ENCODE peak calls at places on chromosomes 1 and 21, in four cellular contexts. D, X, G and O are unnamed samples. For H3K4me1, the result is how much of the 10 kb centered on the place peaks cover.

GRCh38 chr1:175209493-175209921 is 16.9 kb upstream of the KIAA0040 start:
- DNase-seq in D (no peak), X (no peak), G (no peak), O (no peak)

GRCh38 chr1:224763126-224763764 is 147.1 kb downstream of the CNIH3 start:
- DNase-seq in D (no peak), X (no peak), G (no peak), O (no peak)

GRCh38 chr1:14945132-14946010 is 208.2 kb upstream of the TMEM51 start:
- DNase-seq in D (no peak), X (peak), G (no peak), O (no peak)

GRCh38 chr1:218330043-218330623 is 15.0 kb upstream of the TGFB2 start:
- DNase-seq in D (no peak), X (no peak), G (peak), O (no peak)

GRCh38 chr1:165773324-165773965 is 4.8 kb upstream of the TMCO1 start:
- DNase-seq in D (no peak), X (no peak), G (no peak), O (no peak)

GRCh38 chr1:231312389-231312788 is 25.3 kb downstream of the EXOC8 start:
- DNase-seq in D (no peak), X (no peak), G (no peak), O (peak)

GRCh38 chr1:196393742-196394141 is 214.5 kb downstream of the KCNT2 start:
- DNase-seq in D (no peak), X (no peak), G (no peak), O (no peak)

GRCh38 chr21:40299441-40299840 is 432.2 kb downstream of the PCP4 start:
- DNase-seq in D (no peak), X (no peak), G (no peak), O (no peak)

GRCh38 chr1:227775841-227776240 is 39.6 kb upstream of the PRSS38 start:
- DNase-seq in D (no peak), X (no peak), G (no peak), O (peak)

GRCh38 chr1:31717341-31717740 is 13.5 kb upstream of the COL16A1 start:
- DNase-seq in D (no peak), X (no peak), G (no peak), O (no peak)

GRCh38 chr21:38400195-38400695 is 98.0 kb downstream of the ERG start:
- DNase-seq in D (no peak), X (no peak), G (no peak), O (no peak)

GRCh38 chr1:244113532-244114320 is 62.6 kb downstream of the ZBTB18 start:
- DNase-seq in D (no peak), X (no peak), G (no peak), O (no peak)

DNA sequence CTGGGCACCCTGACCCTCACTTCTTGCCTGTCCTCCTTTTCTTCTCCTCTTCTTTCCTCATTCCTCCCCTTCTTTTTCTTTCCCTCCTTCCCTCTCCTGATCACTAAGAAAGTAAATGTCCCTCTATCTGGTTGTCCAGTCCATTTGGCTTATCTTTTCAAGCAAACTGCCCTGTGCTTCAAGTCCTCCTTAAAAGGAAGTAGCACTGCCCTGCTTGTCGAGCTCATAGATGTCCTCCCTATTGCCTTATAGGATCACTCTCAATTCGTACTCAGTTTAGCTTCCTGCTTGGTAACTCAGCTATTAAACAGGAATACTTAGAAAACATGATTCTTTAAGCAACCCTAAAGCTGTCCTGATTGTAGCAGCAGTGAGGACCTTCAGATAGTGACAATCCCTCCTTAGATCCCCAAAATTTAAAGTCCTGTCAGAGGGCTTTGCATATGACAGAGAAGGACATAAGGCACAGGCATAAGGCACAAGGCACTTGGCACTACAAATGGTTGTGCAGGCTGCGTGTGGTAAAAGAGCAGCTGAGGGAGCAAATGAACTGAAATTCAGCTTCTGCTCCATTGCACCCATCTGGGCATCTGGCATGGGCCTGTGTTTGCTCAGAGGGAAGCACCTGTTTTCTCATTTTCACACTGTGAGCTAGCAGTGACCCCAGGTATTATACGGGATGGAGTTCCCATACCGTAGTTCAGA is 26.1 kb upstream of the SLAMF6 start:
- DNase-seq in D (no peak), X (no peak), G (no peak), O (no peak)
- TF ChIP-seq CTCF in D (no peak), X (no peak), G (no peak), O (no peak)

GRCh38 chr21:45979141-45979631 is 2.4 kb upstream of the COL6A1 start:
- DNase-seq in D (peak), X (peak), G (no peak), O (no peak)
- H3K4me1 ChIP-seq in D (under half), X (half or more), G (under half), O (under half)

GRCh38 chr1:96971439-96971838 is 249.9 kb downstream of the PTBP2 start:
- DNase-seq in D (no peak), X (no peak), G (no peak), O (no peak)
- TF ChIP-seq CTCF in D (no peak), X (no peak), G (no peak), O (no peak)

GRCh38 chr1:1776672-1777393 is 1.4 kb downstream of the NADK start:
- DNase-seq in D (no peak), X (no peak), G (no peak), O (no peak)
- H3K4me1 ChIP-seq in D (half or more), X (half or more), G (under half), O (under half)

DNA sequence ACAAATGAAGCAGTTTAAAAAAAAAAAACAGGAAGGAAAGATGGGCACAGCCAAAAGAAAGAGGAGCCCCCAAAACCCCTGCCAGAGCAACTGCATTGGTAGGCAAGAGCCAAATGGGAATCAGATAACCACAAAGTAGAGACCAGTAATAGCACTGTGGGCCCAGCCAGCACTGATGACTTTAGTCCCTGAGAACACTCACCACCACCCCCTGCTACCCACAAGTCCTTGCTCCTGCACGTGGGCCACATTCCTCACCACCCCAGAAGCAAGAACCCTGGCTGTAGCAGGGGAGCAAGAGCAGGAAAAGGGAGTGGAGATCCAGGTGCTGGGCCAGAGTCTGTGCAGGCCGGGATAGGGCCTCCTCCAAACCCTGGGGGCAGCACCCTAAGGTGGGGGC is 86.1 kb downstream of the RRAGC start:
- DNase-seq in D (no peak), X (no peak), G (no peak), O (no peak)
- TF ChIP-seq CTCF in D (no peak), X (no peak), G (no peak), O (no peak)

DNA sequence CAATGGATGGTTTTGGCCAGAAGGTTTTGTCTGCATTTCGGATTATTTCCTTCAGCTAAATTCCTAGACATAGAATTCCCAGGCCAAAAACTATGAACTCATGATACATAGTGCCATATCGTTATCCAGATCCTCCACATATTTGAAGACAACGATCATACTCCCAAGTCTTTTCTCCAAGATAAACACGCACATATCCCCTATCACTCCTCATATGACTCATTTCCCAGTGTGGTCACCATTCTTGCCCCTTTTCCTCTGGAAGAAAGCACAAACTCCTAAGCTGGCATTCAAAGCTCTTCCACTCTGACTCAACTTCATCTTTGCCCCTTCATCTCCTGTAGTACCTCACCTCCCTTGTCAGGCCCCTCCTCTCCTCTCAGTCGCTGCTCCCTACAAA is 277.6 kb downstream of the PLPP3 start:
- DNase-seq in D (no peak), X (no peak), G (no peak), O (no peak)
- H3K4me1 ChIP-seq in D (under half), X (under half), G (under half), O (under half)

DNA sequence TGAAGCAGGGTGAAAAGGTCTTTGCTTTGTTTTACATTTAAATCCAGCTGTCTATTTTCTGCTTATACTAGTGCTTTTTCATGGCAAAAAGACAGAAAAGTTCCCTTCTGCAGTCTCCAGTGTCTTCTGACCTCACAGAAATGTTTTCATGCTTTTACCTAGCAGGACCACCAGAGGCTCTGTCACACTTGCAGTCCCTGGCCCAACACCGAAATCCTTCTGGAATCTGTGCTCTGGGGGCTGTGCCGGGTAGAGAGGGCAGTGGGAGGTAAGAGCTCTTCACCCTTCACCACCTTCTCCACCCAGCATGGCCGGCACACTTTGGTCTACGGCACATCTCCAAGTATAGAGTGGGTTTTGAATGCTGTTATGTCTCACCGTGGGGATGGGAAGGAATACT is 20.8 kb downstream of the GNAT2 start:
- DNase-seq in D (no peak), X (no peak), G (no peak), O (no peak)
- TF ChIP-seq CTCF in D (no peak), X (no peak), G (no peak), O (no peak)

GRCh38 chr21:42583150-42583991 is 69.7 kb downstream of the SLC37A1 start:
- DNase-seq in D (no peak), X (no peak), G (no peak), O (peak)
- H3K4me1 ChIP-seq in D (under half), X (under half), G (under half), O (under half)

DNA sequence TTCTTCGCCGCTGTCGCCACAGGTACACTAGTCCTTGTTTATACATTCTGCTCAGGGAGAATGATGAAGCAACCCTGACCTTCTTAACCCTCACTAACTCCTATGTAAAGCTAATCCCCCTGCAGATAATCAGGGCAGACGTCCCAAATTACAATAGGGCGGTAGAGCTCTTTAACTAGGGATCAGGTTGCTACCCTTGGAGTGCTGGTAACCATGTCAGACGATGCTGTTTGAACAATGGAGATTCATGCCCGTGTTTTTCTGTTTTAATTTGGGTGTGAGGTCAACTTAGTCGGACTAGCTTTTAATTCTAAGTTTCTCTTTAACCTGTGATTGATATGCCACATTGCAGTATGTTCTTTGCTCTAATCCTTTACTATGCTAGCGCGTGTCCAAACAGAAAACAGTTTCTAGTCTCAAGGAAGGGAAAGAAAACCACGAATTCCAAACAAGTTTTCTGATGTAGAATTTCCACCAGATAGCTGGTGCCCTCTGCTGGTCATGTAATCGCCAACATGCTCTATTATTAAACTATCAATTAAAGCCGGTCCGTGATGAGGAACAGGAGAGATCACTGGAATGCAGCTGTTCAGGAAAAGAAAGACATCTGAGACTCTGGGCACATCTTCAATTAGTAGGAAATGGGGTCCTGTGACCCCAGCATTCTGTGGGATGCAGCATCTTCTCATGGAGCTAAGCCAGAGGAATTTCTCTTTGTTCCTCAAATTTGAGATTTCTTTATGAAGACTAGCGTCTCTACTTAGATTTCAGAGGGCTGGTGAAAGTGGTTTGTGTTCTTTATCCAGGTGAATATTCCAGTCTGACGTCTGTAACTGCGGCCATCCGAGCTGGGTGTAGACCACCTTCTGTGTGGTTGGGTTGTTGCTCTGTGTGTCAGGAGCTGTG is 18.3 kb upstream of the VAMP3 start:
- DNase-seq in D (peak), X (no peak), G (peak), O (peak)
- TF ChIP-seq CTCF in D (peak), X (peak), G (peak), O (peak)

GRCh38 chr21:34075760-34076159 is 2.4 kb downstream of the MRPS6 start:
- DNase-seq in D (no peak), X (no peak), G (no peak), O (no peak)

GRCh38 chr21:34077888-34078287 is 4.5 kb downstream of the MRPS6 start:
- DNase-seq in D (no peak), X (no peak), G (no peak), O (no peak)

GRCh38 chr21:34080693-34081092 is 7.3 kb downstream of the MRPS6 start:
- DNase-seq in D (no peak), X (no peak), G (no peak), O (no peak)

GRCh38 chr21:34076835-34077234 is 3.5 kb downstream of the MRPS6 start:
- DNase-seq in D (no peak), X (no peak), G (no peak), O (no peak)

GRCh38 chr21:34078915-34079314 is 5.5 kb downstream of the MRPS6 start:
- DNase-seq in D (no peak), X (no peak), G (no peak), O (peak)
- H3K4me1 ChIP-seq in D (half or more), X (half or more), G (under half), O (under half)